ENCODE peak calls at places on chromosome 3, in four cellular contexts. One of them, this sample, is unnamed.

GRCh38 chr3:101099791-101100190 is 106.6 kb upstream of the ABI3BP start:
- DNase-seq in K562: no peak
- DNase-seq in HepG2: no peak
- DNase-seq in GM12878: no peak
- DNase-seq in this sample: no peak

GRCh38 chr3:30673425-30674341 is 67.3 kb downstream of the TGFBR2 start:
- DNase-seq in K562: no peak
- DNase-seq in HepG2: no peak
- DNase-seq in GM12878: no peak
- DNase-seq in this sample: no peak

GRCh38 chr3:42115223-42115622 is 24.1 kb downstream of the TRAK1 start:
- DNase-seq in K562: no peak
- DNase-seq in HepG2: peak; percentile 43
- DNase-seq in GM12878: no peak
- DNase-seq in this sample: no peak

GRCh38 chr3:149512073-149512782 is 37.7 kb downstream of the TM4SF4 start:
- DNase-seq in K562: peak; percentile 63
- DNase-seq in HepG2: peak; percentile 64
- DNase-seq in GM12878: no peak
- DNase-seq in this sample: peak; percentile 50

GRCh38 chr3:126746395-126747177 is 42.5 kb downstream of the CHCHD6 start:
- DNase-seq in K562: peak; percentile 34
- DNase-seq in HepG2: peak; percentile 84
- DNase-seq in GM12878: no peak
- DNase-seq in this sample: peak; percentile 36

GRCh38 chr3:164752814-164753213 is 325.5 kb downstream of the SI start:
- DNase-seq in K562: no peak
- DNase-seq in HepG2: no peak
- DNase-seq in GM12878: no peak
- DNase-seq in this sample: no peak

GRCh38 chr3:197750396-197750831 is 731 bp downstream of the FYTTD1 start:
- DNase-seq in K562: peak; percentile 68
- DNase-seq in HepG2: no peak
- DNase-seq in GM12878: no peak
- DNase-seq in this sample: no peak

GRCh38 chr3:158725348-158725966 is 6.8 kb downstream of the RARRES1 start:
- DNase-seq in K562: no peak
- DNase-seq in HepG2: peak; percentile 43
- DNase-seq in GM12878: no peak
- DNase-seq in this sample: no peak

GRCh38 chr3:168284728-168285127 is 189.0 kb upstream of the GOLIM4 start:
- DNase-seq in K562: no peak
- DNase-seq in HepG2: no peak
- DNase-seq in GM12878: no peak
- DNase-seq in this sample: no peak

GRCh38 chr3:76990606-76991005 is 49.3 kb upstream of the ROBO2 start:
- DNase-seq in K562: no peak
- DNase-seq in HepG2: no peak
- DNase-seq in GM12878: no peak
- DNase-seq in this sample: no peak

GRCh38 chr3:114480442-114480841 is 186.6 kb downstream of the TIGIT start:
- DNase-seq in K562: no peak
- DNase-seq in HepG2: peak; percentile 40
- DNase-seq in GM12878: no peak
- DNase-seq in this sample: no peak

GRCh38 chr3:192108820-192109219 is 618.5 kb downstream of the FGF12 start:
- DNase-seq in K562: no peak
- DNase-seq in HepG2: no peak
- DNase-seq in GM12878: no peak
- DNase-seq in this sample: no peak

GRCh38 chr3:71461749-71462483 is 121.6 kb downstream of the FOXP1 start:
- DNase-seq in K562: no peak
- DNase-seq in HepG2: no peak
- DNase-seq in GM12878: no peak
- DNase-seq in this sample: no peak

GRCh38 chr3:194741916-194742315 is 56.2 kb downstream of the FAM43A start:
- DNase-seq in K562: no peak
- DNase-seq in HepG2: no peak
- DNase-seq in GM12878: no peak
- DNase-seq in this sample: no peak

GRCh38 chr3:194738254-194739093 is 52.8 kb downstream of the FAM43A start:
- DNase-seq in K562: no peak
- DNase-seq in HepG2: no peak
- DNase-seq in GM12878: no peak
- DNase-seq in this sample: peak; percentile 22

GRCh38 chr3:194739498-194740284 is 54.0 kb downstream of the FAM43A start:
- DNase-seq in K562: no peak
- DNase-seq in HepG2: peak; percentile 73
- DNase-seq in GM12878: no peak
- DNase-seq in this sample: peak; percentile 10

GRCh38 chr3:194736896-194737600 is 51.4 kb downstream of the FAM43A start:
- DNase-seq in K562: no peak
- DNase-seq in HepG2: no peak
- DNase-seq in GM12878: peak; percentile 20
- DNase-seq in this sample: no peak

GRCh38 chr3:194740859-194741486 is 55.3 kb downstream of the FAM43A start:
- DNase-seq in K562: no peak
- DNase-seq in HepG2: peak; percentile 64
- DNase-seq in GM12878: no peak
- DNase-seq in this sample: peak; percentile 91
- TF ChIP-seq RAD21 in K562: no peak
- TF ChIP-seq RAD21 in HepG2: no peak
- TF ChIP-seq RAD21 in GM12878: no peak
- TF ChIP-seq RAD21 in this sample: no peak

GRCh38 chr3:169402667-169403360 is 260.7 kb downstream of the MECOM start:
- DNase-seq in K562: no peak
- DNase-seq in HepG2: no peak
- DNase-seq in GM12878: no peak
- DNase-seq in this sample: no peak

GRCh38 chr3:169400874-169401273 is 262.6 kb downstream of the MECOM start:
- DNase-seq in K562: no peak
- DNase-seq in HepG2: no peak
- DNase-seq in GM12878: no peak
- DNase-seq in this sample: no peak

GRCh38 chr3:169403855-169404254 is 259.7 kb downstream of the MECOM start:
- DNase-seq in K562: no peak
- DNase-seq in HepG2: no peak
- DNase-seq in GM12878: no peak
- DNase-seq in this sample: no peak

GRCh38 chr3:169400205-169400604 is 263.3 kb downstream of the MECOM start:
- DNase-seq in K562: no peak
- DNase-seq in HepG2: no peak
- DNase-seq in GM12878: no peak
- DNase-seq in this sample: no peak

GRCh38 chr3:169404491-169404890 is 259.0 kb downstream of the MECOM start:
- DNase-seq in K562: no peak
- DNase-seq in HepG2: no peak
- DNase-seq in GM12878: no peak
- DNase-seq in this sample: no peak
- TF ChIP-seq ZBTB33 in K562: no peak
- TF ChIP-seq ZBTB33 in HepG2: no peak
- TF ChIP-seq ZBTB33 in GM12878: no peak
- TF ChIP-seq ZBTB33 in this sample: no peak

GRCh38 chr3:118972974-118973373 is 61.7 kb downstream of the IGSF11 start:
- DNase-seq in K562: no peak
- DNase-seq in HepG2: no peak
- DNase-seq in GM12878: no peak
- DNase-seq in this sample: no peak
- TF ChIP-seq CEBPB in K562: no peak
- TF ChIP-seq CEBPB in HepG2: no peak
- TF ChIP-seq CEBPB in GM12878: no peak
- TF ChIP-seq CEBPB in this sample: no peak

DNA sequence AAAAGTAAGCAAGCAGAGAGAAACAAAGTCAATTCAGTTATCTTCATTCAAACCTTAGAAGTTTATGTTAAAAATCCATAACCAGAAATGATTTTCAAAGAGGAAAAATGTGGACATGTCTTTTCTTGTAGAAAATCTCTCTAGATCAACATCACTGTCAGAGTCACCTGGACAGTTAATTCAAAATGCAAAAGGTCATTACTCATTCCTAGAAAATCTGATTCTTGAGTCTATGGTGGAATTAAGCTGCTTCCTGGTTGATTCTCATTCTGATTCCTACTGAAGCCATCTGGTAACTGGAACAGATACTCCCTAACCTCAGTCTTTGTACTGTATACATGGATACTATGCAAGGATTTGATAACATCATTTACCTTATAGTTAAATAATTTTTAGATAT is 693.3 kb upstream of the CCDC54 start:
- DNase-seq in K562: no peak
- DNase-seq in HepG2: no peak
- DNase-seq in GM12878: no peak
- DNase-seq in this sample: no peak
- TF ChIP-seq RAD21 in K562: no peak
- TF ChIP-seq RAD21 in HepG2: no peak
- TF ChIP-seq RAD21 in GM12878: no peak
- TF ChIP-seq RAD21 in this sample: no peak

GRCh38 chr3:185225523-185225922 is 28.3 kb downstream of the EHHADH start:
- DNase-seq in K562: no peak
- DNase-seq in HepG2: no peak
- DNase-seq in GM12878: no peak
- DNase-seq in this sample: no peak
- TF ChIP-seq ZBTB33 in K562: no peak
- TF ChIP-seq ZBTB33 in HepG2: no peak
- TF ChIP-seq ZBTB33 in GM12878: no peak
- TF ChIP-seq ZBTB33 in this sample: no peak

DNA sequence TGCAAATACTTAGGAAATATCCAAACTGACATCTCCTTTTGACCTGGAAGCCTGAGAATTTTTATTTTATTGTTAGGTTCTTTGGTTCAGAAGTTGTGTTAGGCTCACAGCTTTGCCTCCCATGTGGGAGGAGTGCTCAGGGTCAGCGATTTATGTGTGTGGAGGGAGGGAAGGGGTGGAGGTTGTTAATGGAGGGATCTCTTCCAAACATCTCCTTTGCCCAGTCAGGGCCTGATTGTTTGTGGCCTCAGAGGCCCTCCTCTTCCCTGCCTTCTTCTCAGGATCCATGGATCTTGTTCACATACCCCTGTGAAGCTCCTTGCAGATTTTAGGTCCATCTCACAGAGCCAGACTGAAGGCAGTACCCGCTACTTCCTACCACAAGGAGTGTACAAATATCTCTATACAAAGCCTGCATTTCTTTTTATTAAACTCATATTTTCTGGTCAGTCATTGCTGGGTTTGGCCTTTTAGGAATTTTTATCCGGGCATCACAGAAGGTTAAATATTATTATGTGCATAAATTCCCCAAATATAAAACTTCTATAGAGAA is 40.3 kb downstream of the BBX start:
- DNase-seq in K562: no peak
- DNase-seq in HepG2: no peak
- DNase-seq in GM12878: no peak
- DNase-seq in this sample: no peak
- TF ChIP-seq CEBPB in K562: no peak
- TF ChIP-seq CEBPB in HepG2: no peak
- TF ChIP-seq CEBPB in GM12878: no peak
- TF ChIP-seq CEBPB in this sample: no peak

GRCh38 chr3:111787556-111788463 is 71.3 kb upstream of the PHLDB2 start:
- DNase-seq in K562: no peak
- DNase-seq in HepG2: no peak
- DNase-seq in GM12878: no peak
- DNase-seq in this sample: no peak
- TF ChIP-seq RAD21 in K562: no peak
- TF ChIP-seq RAD21 in HepG2: no peak
- TF ChIP-seq RAD21 in GM12878: no peak
- TF ChIP-seq RAD21 in this sample: no peak

GRCh38 chr3:154765241-154765640 is 314.9 kb upstream of the MME start:
- DNase-seq in K562: no peak
- DNase-seq in HepG2: no peak
- DNase-seq in GM12878: no peak
- DNase-seq in this sample: no peak

DNA sequence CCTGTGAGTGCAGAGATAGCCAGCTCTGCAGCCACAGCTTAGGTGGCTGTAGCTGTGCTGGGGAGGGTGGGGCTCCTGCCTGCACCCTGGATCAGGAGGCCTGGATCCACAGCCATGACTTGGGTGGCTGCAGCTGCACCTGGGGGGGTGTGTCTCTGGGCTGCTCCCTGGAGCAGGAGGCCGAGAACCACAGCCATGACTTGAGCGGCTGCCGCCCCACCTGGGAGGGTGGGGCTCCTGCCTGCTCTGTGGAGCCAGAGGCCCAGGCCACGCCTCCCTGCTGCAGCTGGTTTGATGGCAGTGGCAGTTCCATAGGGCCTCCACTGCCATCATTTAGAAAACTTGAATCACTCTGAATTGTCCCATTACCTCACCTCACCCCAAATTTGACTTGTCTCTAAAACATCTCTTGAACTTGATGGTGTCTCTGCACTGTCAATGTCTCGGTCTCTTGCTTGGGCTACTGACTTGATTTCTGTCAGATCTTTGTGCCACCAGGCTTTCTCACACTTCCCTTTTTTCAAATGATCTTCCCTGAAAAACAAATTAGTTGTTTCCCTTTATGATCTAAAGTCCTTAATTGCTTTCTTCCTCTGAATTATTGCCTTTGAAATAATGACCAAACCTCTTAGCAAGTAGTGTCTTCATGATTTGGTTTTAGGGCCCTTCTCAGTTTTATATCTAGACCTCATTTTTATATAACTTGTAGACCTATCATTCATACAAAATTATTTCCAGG is 313.2 kb upstream of the MME start:
- DNase-seq in K562: no peak
- DNase-seq in HepG2: no peak
- DNase-seq in GM12878: no peak
- DNase-seq in this sample: no peak
- TF ChIP-seq ZBTB33 in K562: no peak
- TF ChIP-seq ZBTB33 in HepG2: no peak
- TF ChIP-seq ZBTB33 in GM12878: no peak
- TF ChIP-seq ZBTB33 in this sample: no peak

GRCh38 chr3:108090701-108091497 is at the start of gene CD47:
- DNase-seq in K562: peak; percentile 95
- DNase-seq in HepG2: peak; percentile 41
- DNase-seq in GM12878: no peak
- DNase-seq in this sample: peak; percentile 48
- TF ChIP-seq CEBPB in K562: no peak
- TF ChIP-seq CEBPB in HepG2: no peak
- TF ChIP-seq CEBPB in GM12878: no peak
- TF ChIP-seq CEBPB in this sample: no peak

This sample was measured in HCT116.